ENCODE peak calls at places on chromosomes 3 and 15, in five cellular contexts. D is H9, V is neuronal stem cell, Q is mesenchymal stem cell, T is H1. R is an unnamed sample.

GRCh38 chr15:29613951-29614382 is 208.3 kb downstream of the TJP1 start:
- DNase-seq in T (no peak), Q (no peak), V (no peak), D (peak), R (peak)

GRCh38 chr15:40087991-40088928 is 20.4 kb downstream of the BMF start:
- DNase-seq in D (no peak), V (no peak), T (no peak), Q (peak), R (peak)

GRCh38 chr3:13605555-13605954 is 56.6 kb downstream of the FBLN2 start:
- DNase-seq in Q (no peak), T (no peak), V (no peak), D (no peak), R (no peak)

GRCh38 chr15:55589297-55589696 is 1.2 kb upstream of the PYGO1 start:
- DNase-seq in T (no peak), Q (peak), D (no peak), V (no peak), R (peak)

GRCh38 chr15:89083246-89083645 is 5.0 kb upstream of the ABHD2 start:
- DNase-seq in V (no peak), T (no peak), Q (no peak), D (no peak), R (no peak)

GRCh38 chr3:133460809-133461208 is 61.0 kb downstream of the BFSP2 start:
- DNase-seq in Q (no peak), D (no peak), T (no peak), V (no peak), R (no peak)

GRCh38 chr15:82140859-82141258 is 95.0 kb upstream of the MEX3B start:
- DNase-seq in D (no peak), Q (no peak), V (no peak), T (no peak), R (no peak)

GRCh38 chr3:189588818-189589569 is 42.2 kb upstream of the TP63 start:
- DNase-seq in T (no peak), Q (no peak), D (no peak), V (no peak), R (no peak)

GRCh38 chr15:73908030-73908821 is 18.0 kb upstream of the LOXL1 start:
- DNase-seq in V (peak), Q (peak), D (peak), T (no peak), R (peak)

GRCh38 chr3:168024537-168024941 is 71.2 kb downstream of the GOLIM4 start:
- DNase-seq in V (no peak), Q (peak), D (no peak), T (no peak), R (peak)

GRCh38 chr3:45509038-45509767 is 85.3 kb upstream of the LIMD1 start:
- DNase-seq in Q (peak), V (no peak), T (peak), D (peak), R (no peak)

GRCh38 chr3:46318207-46318606 is 35.7 kb upstream of the CCR2 start:
- DNase-seq in D (no peak), T (no peak), V (no peak), Q (no peak), R (no peak)

GRCh38 chr15:88609344-88609743 is 11.8 kb upstream of the AEN start:
- DNase-seq in Q (no peak), V (no peak), D (peak), T (no peak), R (no peak)

GRCh38 chr3:182081096-182081495 is 369.4 kb downstream of the SOX2 start:
- DNase-seq in D (no peak), V (no peak), Q (no peak), T (no peak), R (peak)

GRCh38 chr3:58329150-58329921 is 3.4 kb upstream of the PXK start:
- DNase-seq in D (no peak), V (no peak), T (no peak), Q (no peak), R (no peak)

GRCh38 chr3:110344897-110345767 is 726.5 kb upstream of the NECTIN3 start:
- DNase-seq in V (no peak), Q (peak), D (no peak), T (no peak), R (no peak)

GRCh38 chr15:96274698-96275097 is 55.8 kb upstream of the NR2F2 start:
- DNase-seq in V (no peak), Q (no peak), D (no peak), T (no peak), R (peak)

GRCh38 chr3:53116956-53117355 is 13.3 kb downstream of the RFT1 start:
- DNase-seq in T (no peak), Q (no peak), V (no peak), D (no peak), R (no peak)

GRCh38 chr3:59581000-59581399 is 531.2 kb upstream of the CFAP20DC start:
- DNase-seq in Q (no peak), D (no peak), T (no peak), V (no peak), R (no peak)

GRCh38 chr3:150216866-150217600 is 191.1 kb upstream of the TSC22D2 start:
- DNase-seq in D (no peak), T (no peak), Q (no peak), V (no peak), R (no peak)

GRCh38 chr15:37015025-37015424 is 85.3 kb downstream of the MEIS2 start:
- DNase-seq in T (no peak), D (no peak), V (no peak), Q (peak), R (peak)

GRCh38 chr3:30934208-30934550 is 39.7 kb upstream of the GADL1 start:
- DNase-seq in T (peak), Q (peak), V (no peak), D (no peak), R (peak)

GRCh38 chr3:32947466-32948238 is 3.8 kb upstream of the CCR4 start:
- DNase-seq in Q (peak), V (peak), T (peak), D (peak), R (peak)

GRCh38 chr3:171251842-171252241 is 208.4 kb downstream of the TNIK start:
- DNase-seq in V (no peak), D (no peak), Q (no peak), T (no peak), R (no peak)

GRCh38 chr3:4986611-4987373 is 7.6 kb downstream of the BHLHE40 start:
- DNase-seq in T (peak), D (peak), Q (peak), V (peak), R (peak)

GRCh38 chr15:39837454-39837853 is 54.8 kb upstream of the FSIP1 start:
- DNase-seq in V (no peak), D (no peak), T (no peak), Q (no peak), R (no peak)

GRCh38 chr15:75172168-75172841 is 29.4 kb upstream of the C15orf39 start:
- DNase-seq in V (no peak), T (no peak), D (no peak), Q (peak), R (no peak)

GRCh38 chr15:34808016-34808415 is 12.7 kb upstream of the ACTC1 start:
- DNase-seq in V (no peak), D (no peak), Q (peak), T (no peak), R (no peak)

GRCh38 chr3:159852821-159853505 is 135.7 kb upstream of the IL12A start:
- DNase-seq in T (no peak), V (no peak), D (peak), Q (peak), R (no peak)

GRCh38 chr3:64214697-64215018 is 10.6 kb downstream of the PRICKLE2 start:
- DNase-seq in T (no peak), Q (peak), V (no peak), D (no peak), R (no peak)

DNA sequence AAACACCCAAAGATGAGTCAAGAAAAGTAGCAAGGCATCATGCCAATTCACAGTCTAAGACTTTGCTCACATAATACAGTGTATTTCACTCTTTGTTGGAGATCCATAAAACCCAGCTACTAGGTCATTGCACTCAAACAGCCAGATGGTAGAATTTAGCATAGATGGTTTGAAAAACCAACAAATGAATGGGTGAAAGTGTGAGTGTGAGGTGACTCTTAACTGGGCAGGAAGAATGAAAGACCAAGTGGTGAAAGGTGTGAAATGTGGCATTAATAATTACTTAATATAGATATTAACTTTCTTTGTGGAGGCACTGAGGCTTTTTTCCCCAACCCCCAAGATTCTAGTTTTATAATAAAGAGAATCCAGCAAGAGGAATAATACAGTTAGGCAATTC is 159.5 kb downstream of the SQOR start:
- DNase-seq in D (no peak), V (no peak), T (no peak), Q (no peak), R (no peak)
- H2BK12ac ChIP-seq in D (no peak), V (no peak), T (no peak), Q (no peak), R (no peak)

GRCh38 chr3:51190199-51190598 is 194.9 kb upstream of the MANF start:
- DNase-seq in D (no peak), V (no peak), T (no peak), Q (no peak), R (peak)

GRCh38 chr3:51191768-51192167 is 193.3 kb upstream of the MANF start:
- DNase-seq in Q (no peak), V (no peak), D (no peak), T (no peak), R (no peak)

DNA sequence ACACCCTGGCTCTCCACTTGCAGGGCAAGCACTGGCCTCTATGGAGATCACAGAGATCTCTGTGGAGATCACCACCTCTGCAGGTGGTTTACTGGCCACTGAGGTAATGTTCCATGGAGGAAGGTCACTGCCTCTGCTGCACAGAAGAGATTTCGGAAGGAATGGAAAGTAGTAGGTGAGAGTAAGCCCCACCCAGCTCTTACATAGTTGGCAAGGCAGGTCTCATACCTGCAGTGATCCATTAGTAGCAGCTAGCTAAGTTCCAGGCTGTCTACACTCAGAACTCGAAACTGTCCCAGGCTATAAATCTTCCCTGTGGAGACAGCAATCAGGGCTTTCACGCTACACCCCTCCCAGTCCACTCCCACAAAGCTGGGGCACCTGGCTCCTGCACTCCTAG is 194.3 kb upstream of the MANF start:
- DNase-seq in Q (no peak), T (no peak), D (no peak), V (no peak), R (no peak)
- H2BK12ac ChIP-seq in Q (no peak), T (no peak), D (no peak), V (no peak), R (no peak)

GRCh38 chr15:46577767-46578166 is 942.9 kb downstream of the SQOR start:
- DNase-seq in T (no peak), V (no peak), Q (no peak), D (no peak), R (no peak)
- H2BK12ac ChIP-seq in T (no peak), V (no peak), Q (no peak), D (no peak), R (no peak)

GRCh38 chr15:64441852-64442251 is 18.5 kb upstream of the ZNF609 start:
- DNase-seq in D (no peak), T (no peak), V (no peak), Q (no peak), R (no peak)

GRCh38 chr15:64443016-64443415 is 17.4 kb upstream of the ZNF609 start:
- DNase-seq in Q (no peak), T (no peak), V (no peak), D (no peak), R (peak)

GRCh38 chr15:64438653-64439447 is 21.5 kb upstream of the ZNF609 start:
- DNase-seq in D (no peak), T (no peak), V (no peak), Q (no peak), R (no peak)

DNA sequence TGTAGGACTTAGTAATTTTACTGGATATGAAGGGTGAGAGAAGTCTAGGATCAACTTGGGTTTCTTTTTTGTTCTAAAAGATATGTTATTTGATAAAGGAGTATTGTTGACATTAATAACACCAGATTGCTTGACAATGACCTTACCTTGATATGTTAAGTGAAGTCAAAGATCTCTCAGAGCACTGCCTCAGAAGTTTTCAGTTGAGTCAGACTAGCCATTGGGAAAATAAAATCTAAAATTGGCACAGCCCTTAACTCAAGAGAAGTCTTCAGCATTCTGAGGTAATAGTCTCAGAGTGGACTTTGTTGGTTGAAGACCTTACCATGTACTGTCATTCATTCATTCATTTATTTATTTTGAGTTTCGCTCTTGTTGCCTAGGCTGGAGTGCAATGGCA is 22.4 kb upstream of the ZNF609 start:
- DNase-seq in D (no peak), Q (no peak), V (no peak), T (no peak), R (no peak)
- H2BK12ac ChIP-seq in D (no peak), Q (no peak), V (no peak), T (no peak), R (no peak)

GRCh38 chr15:23402140-23402539 is 44.9 kb downstream of the GOLGA6L2 start:
- DNase-seq in T (no peak), V (no peak), D (no peak), Q (no peak), R (no peak)
- H2BK12ac ChIP-seq in T (no peak), V (no peak), D (no peak), Q (no peak), R (no peak)

GRCh38 chr3:183490653-183491052 is 62.2 kb upstream of the MCF2L2 start:
- DNase-seq in Q (no peak), V (no peak), T (peak), D (peak), R (no peak)

GRCh38 chr3:183491109-183491922 is 62.9 kb upstream of the MCF2L2 start:
- DNase-seq in V (no peak), Q (no peak), T (no peak), D (peak), R (no peak)

GRCh38 chr3:183488343-183488742 is 59.9 kb upstream of the MCF2L2 start:
- DNase-seq in V (no peak), D (no peak), T (no peak), Q (no peak), R (no peak)

GRCh38 chr3:183490211-183490601 is 61.8 kb upstream of the MCF2L2 start:
- DNase-seq in Q (no peak), D (no peak), V (no peak), T (no peak), R (no peak)

DNA sequence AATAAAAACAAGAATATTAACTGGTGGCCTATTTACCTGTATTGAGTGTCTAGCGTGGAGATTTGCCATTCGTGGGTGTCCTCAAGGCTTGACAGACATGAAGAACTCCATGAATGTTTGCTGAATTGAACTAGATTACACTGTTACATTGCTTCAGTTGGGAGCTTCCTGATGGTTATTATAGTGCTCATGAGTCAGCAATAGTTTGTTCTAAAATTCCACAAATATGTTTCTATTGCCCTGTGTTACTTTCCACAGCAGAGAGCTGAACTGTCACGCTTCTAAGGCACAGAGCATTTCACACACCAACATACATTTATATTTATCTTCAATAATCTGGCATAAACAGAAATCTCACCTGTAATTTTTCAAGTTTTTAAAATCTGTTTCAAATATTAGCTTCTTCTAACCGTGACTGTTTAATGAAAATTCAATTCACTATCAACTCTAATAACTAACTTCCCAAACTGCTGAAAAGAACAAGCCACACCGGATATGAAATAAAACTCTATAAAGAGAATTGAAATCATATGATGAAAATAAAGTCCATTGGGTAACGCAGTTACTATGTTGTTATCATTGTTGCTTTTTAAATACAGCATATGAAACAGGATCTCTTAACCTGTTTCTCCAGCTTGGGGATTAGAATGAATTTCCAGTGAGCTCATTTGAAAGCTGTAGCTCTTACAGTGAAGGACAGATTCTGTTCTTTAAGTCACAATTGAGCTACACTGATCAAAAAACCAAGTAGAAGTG is 61.2 kb upstream of the MCF2L2 start:
- DNase-seq in Q (peak), D (no peak), V (no peak), T (no peak), R (peak)
- H2BK12ac ChIP-seq in Q (no peak), D (no peak), V (no peak), T (peak), R (no peak)

GRCh38 chr3:56919137-56919796 is 117.5 kb upstream of the ARHGEF3 start:
- DNase-seq in T (no peak), Q (no peak), D (no peak), V (no peak), R (no peak)
- H2BK12ac ChIP-seq in T (no peak), Q (no peak), D (no peak), V (no peak), R (no peak)

GRCh38 chr3:107240183-107241091 is 136.8 kb upstream of the CCDC54 start:
- DNase-seq in D (peak), Q (peak), V (peak), T (no peak), R (peak)

GRCh38 chr3:107241217-107241616 is 136.0 kb upstream of the CCDC54 start:
- DNase-seq in D (peak), Q (peak), T (no peak), V (peak), R (peak)

GRCh38 chr3:107236661-107237375 is 140.4 kb upstream of the CCDC54 start:
- DNase-seq in Q (peak), T (no peak), D (no peak), V (no peak), R (peak)

GRCh38 chr3:107239703-107240102 is 137.5 kb upstream of the CCDC54 start:
- DNase-seq in Q (no peak), D (no peak), V (no peak), T (no peak), R (no peak)

GRCh38 chr3:107238787-107239186 is 138.5 kb upstream of the CCDC54 start:
- DNase-seq in T (no peak), V (no peak), Q (no peak), D (no peak), R (no peak)
- H2BK12ac ChIP-seq in T (no peak), V (no peak), Q (no peak), D (no peak), R (no peak)

R was measured in trophoblast cell.